ENCODE peak calls at places on chromosomes 4 and X, in four cellular contexts. One of them, this sample, is unnamed.

GRCh38 chr4:66489370-66489769 is 819.1 kb upstream of the EPHA5 start:
- DNase-seq in K562: no peak
- DNase-seq in fibroblast of mammary gland: no peak
- DNase-seq in heart left ventricle: no peak
- DNase-seq in this sample: peak

GRCh38 chrX:124736553-124737240 is 390.3 kb downstream of the SH2D1A start:
- DNase-seq in K562: peak
- DNase-seq in heart left ventricle: no peak
- DNase-seq in fibroblast of mammary gland: no peak
- DNase-seq in this sample: no peak

GRCh38 chr4:149322203-149322602 is 493.4 kb downstream of the IQCM start:
- DNase-seq in K562: no peak
- DNase-seq in fibroblast of mammary gland: no peak
- DNase-seq in heart left ventricle: no peak
- DNase-seq in this sample: no peak

GRCh38 chrX:13427441-13428054 is 107.7 kb upstream of the ATXN3L start:
- DNase-seq in heart left ventricle: no peak
- DNase-seq in fibroblast of mammary gland: no peak
- DNase-seq in K562: peak
- DNase-seq in this sample: no peak

GRCh38 chr4:189823611-189824010 is 117.1 kb upstream of the FRG1 start:
- DNase-seq in heart left ventricle: peak
- DNase-seq in fibroblast of mammary gland: no peak
- DNase-seq in K562: no peak
- DNase-seq in this sample: no peak

GRCh38 chr4:7295201-7295916 is 103.0 kb downstream of the SORCS2 start:
- DNase-seq in K562: no peak
- DNase-seq in fibroblast of mammary gland: peak
- DNase-seq in heart left ventricle: peak
- DNase-seq in this sample: peak

GRCh38 chr4:56544573-56545131 is 39.1 kb downstream of the ARL9 start:
- DNase-seq in K562: peak
- DNase-seq in fibroblast of mammary gland: peak
- DNase-seq in heart left ventricle: peak
- DNase-seq in this sample: peak

GRCh38 chrX:123184199-123184857 is at the start of gene GRIA3:
- DNase-seq in heart left ventricle: no peak
- DNase-seq in fibroblast of mammary gland: peak
- DNase-seq in K562: no peak
- DNase-seq in this sample: no peak

GRCh38 chr4:153222162-153222789 is 18.0 kb downstream of the TRIM2 start:
- DNase-seq in heart left ventricle: peak
- DNase-seq in fibroblast of mammary gland: peak
- DNase-seq in K562: no peak
- DNase-seq in this sample: peak

GRCh38 chrX:153944140-153944799 is at the start of gene RENBP:
- DNase-seq in fibroblast of mammary gland: no peak
- DNase-seq in heart left ventricle: peak
- DNase-seq in K562: peak
- DNase-seq in this sample: no peak

GRCh38 chrX:116239944-116240391 is 69.4 kb downstream of the AGTR2 start:
- DNase-seq in fibroblast of mammary gland: peak
- DNase-seq in K562: no peak
- DNase-seq in heart left ventricle: no peak
- DNase-seq in this sample: peak

GRCh38 chrX:123873956-123874355 is 14.1 kb downstream of the XIAP start:
- DNase-seq in fibroblast of mammary gland: no peak
- DNase-seq in heart left ventricle: no peak
- DNase-seq in K562: no peak
- DNase-seq in this sample: no peak

GRCh38 chr4:37243722-37244582 is 591 bp upstream of the NWD2 start:
- DNase-seq in heart left ventricle: no peak
- DNase-seq in fibroblast of mammary gland: peak
- DNase-seq in K562: no peak
- DNase-seq in this sample: no peak

GRCh38 chr4:147821555-147821954 is 89.7 kb downstream of the ARHGAP10 start:
- DNase-seq in K562: no peak
- DNase-seq in fibroblast of mammary gland: no peak
- DNase-seq in heart left ventricle: no peak
- DNase-seq in this sample: no peak

GRCh38 chrX:153773218-153773611 is 7.6 kb upstream of the SRPK3 start:
- DNase-seq in heart left ventricle: peak
- DNase-seq in fibroblast of mammary gland: no peak
- DNase-seq in K562: no peak
- DNase-seq in this sample: no peak

GRCh38 chr4:2084316-2084715 is 25.2 kb downstream of the NAT8L start:
- DNase-seq in heart left ventricle: no peak
- DNase-seq in fibroblast of mammary gland: peak
- DNase-seq in K562: no peak
- DNase-seq in this sample: no peak

GRCh38 chr4:146274774-146275173 is 60.4 kb downstream of the REELD1 start:
- DNase-seq in fibroblast of mammary gland: no peak
- DNase-seq in K562: no peak
- DNase-seq in heart left ventricle: no peak
- DNase-seq in this sample: no peak

GRCh38 chr4:106809083-106809482 is 227.0 kb downstream of the DKK2 start:
- DNase-seq in K562: no peak
- DNase-seq in fibroblast of mammary gland: peak
- DNase-seq in heart left ventricle: no peak
- DNase-seq in this sample: peak

GRCh38 chr4:70291341-70291740 is 43.4 kb upstream of the CABS1 start:
- DNase-seq in fibroblast of mammary gland: no peak
- DNase-seq in heart left ventricle: no peak
- DNase-seq in K562: no peak
- DNase-seq in this sample: no peak

GRCh38 chr4:28490669-28491068 is 1630.0 kb downstream of the STIM2 start:
- DNase-seq in heart left ventricle: no peak
- DNase-seq in fibroblast of mammary gland: peak
- DNase-seq in K562: no peak
- DNase-seq in this sample: peak

GRCh38 chr4:185634066-185634652 is 98.9 kb upstream of the PDLIM3 start:
- DNase-seq in fibroblast of mammary gland: peak
- DNase-seq in heart left ventricle: no peak
- DNase-seq in K562: peak
- DNase-seq in this sample: peak

GRCh38 chrX:71236858-71237257 is 13.8 kb downstream of the GJB1 start:
- DNase-seq in heart left ventricle: no peak
- DNase-seq in K562: no peak
- DNase-seq in fibroblast of mammary gland: no peak
- DNase-seq in this sample: no peak

GRCh38 chr4:1323635-1324442 is 23.2 kb upstream of the UVSSA start:
- DNase-seq in heart left ventricle: no peak
- DNase-seq in fibroblast of mammary gland: peak
- DNase-seq in K562: no peak
- DNase-seq in this sample: peak

GRCh38 chr4:77959566-77960338 is 97.1 kb downstream of the MRPL1 start:
- DNase-seq in heart left ventricle: no peak
- DNase-seq in K562: peak
- DNase-seq in fibroblast of mammary gland: peak
- DNase-seq in this sample: peak

GRCh38 chr4:88900432-88900831 is 156.6 kb downstream of the FAM13A start:
- DNase-seq in K562: no peak
- DNase-seq in fibroblast of mammary gland: peak
- DNase-seq in heart left ventricle: no peak
- DNase-seq in this sample: peak

GRCh38 chr4:54067163-54067562 is 2.8 kb upstream of the CHIC2 start:
- DNase-seq in K562: no peak
- DNase-seq in fibroblast of mammary gland: peak
- DNase-seq in heart left ventricle: peak
- DNase-seq in this sample: peak

GRCh38 chr4:13173974-13174373 is 310.2 kb downstream of the RAB28 start:
- DNase-seq in K562: no peak
- DNase-seq in heart left ventricle: peak
- DNase-seq in fibroblast of mammary gland: peak
- DNase-seq in this sample: peak

GRCh38 chr4:6549445-6549844 is 25.5 kb upstream of the MAN2B2 start:
- DNase-seq in K562: no peak
- DNase-seq in heart left ventricle: no peak
- DNase-seq in fibroblast of mammary gland: no peak
- DNase-seq in this sample: no peak

GRCh38 chrX:69133561-69134542 is 31.4 kb downstream of the PJA1 start:
- DNase-seq in heart left ventricle: no peak
- DNase-seq in fibroblast of mammary gland: peak
- DNase-seq in K562: peak
- DNase-seq in this sample: peak

GRCh38 chrX:418927-419729 is 32.4 kb upstream of the PPP2R3B start:
- DNase-seq in heart left ventricle: no peak
- DNase-seq in K562: no peak
- DNase-seq in fibroblast of mammary gland: no peak
- DNase-seq in this sample: no peak

GRCh38 chr4:146121757-146122156 is 53.8 kb upstream of the LSM6 start:
- DNase-seq in heart left ventricle: no peak
- DNase-seq in K562: no peak
- DNase-seq in fibroblast of mammary gland: no peak
- DNase-seq in this sample: peak

GRCh38 chr4:138576684-138577083 is 334.5 kb upstream of the SLC7A11 start:
- DNase-seq in fibroblast of mammary gland: peak
- DNase-seq in K562: peak
- DNase-seq in heart left ventricle: no peak
- DNase-seq in this sample: peak

GRCh38 chr4:42452823-42453222 is 55.5 kb downstream of the SHISA3 start:
- DNase-seq in fibroblast of mammary gland: no peak
- DNase-seq in K562: no peak
- DNase-seq in heart left ventricle: no peak
- DNase-seq in this sample: no peak

GRCh38 chrX:13371191-13371590 is 51.3 kb upstream of the ATXN3L start:
- DNase-seq in heart left ventricle: no peak
- DNase-seq in fibroblast of mammary gland: no peak
- DNase-seq in K562: no peak
- DNase-seq in this sample: peak

GRCh38 chr4:40856836-40857362 is 107.1 kb downstream of the NSUN7 start:
- DNase-seq in fibroblast of mammary gland: peak
- DNase-seq in K562: peak
- DNase-seq in heart left ventricle: peak
- DNase-seq in this sample: peak
- H3K4me3 ChIP-seq in fibroblast of mammary gland: peak
- H3K4me3 ChIP-seq in K562: no peak
- H3K4me3 ChIP-seq in heart left ventricle: no peak
- H3K4me3 ChIP-seq in this sample: peak

GRCh38 chrX:97030463-97030862 is 146.8 kb downstream of the RPA4 start:
- DNase-seq in K562: no peak
- DNase-seq in fibroblast of mammary gland: no peak
- DNase-seq in heart left ventricle: no peak
- DNase-seq in this sample: no peak

GRCh38 chrX:97027384-97027922 is 143.7 kb downstream of the RPA4 start:
- DNase-seq in fibroblast of mammary gland: no peak
- DNase-seq in heart left ventricle: no peak
- DNase-seq in K562: no peak
- DNase-seq in this sample: no peak

GRCh38 chrX:97030947-97031346 is 147.2 kb downstream of the RPA4 start:
- DNase-seq in K562: no peak
- DNase-seq in heart left ventricle: no peak
- DNase-seq in fibroblast of mammary gland: no peak
- DNase-seq in this sample: no peak

GRCh38 chrX:97021680-97022079 is 138.0 kb downstream of the RPA4 start:
- DNase-seq in K562: no peak
- DNase-seq in heart left ventricle: no peak
- DNase-seq in fibroblast of mammary gland: peak
- DNase-seq in this sample: peak

GRCh38 chrX:97026406-97026805 is 142.7 kb downstream of the RPA4 start:
- DNase-seq in heart left ventricle: no peak
- DNase-seq in K562: no peak
- DNase-seq in fibroblast of mammary gland: no peak
- DNase-seq in this sample: peak
- TF ChIP-seq CTCF in heart left ventricle: no peak
- TF ChIP-seq CTCF in K562: no peak
- TF ChIP-seq CTCF in fibroblast of mammary gland: no peak
- TF ChIP-seq CTCF in this sample: peak

GRCh38 chr4:96004341-96004740 is 164.4 kb downstream of the PDHA2 start:
- DNase-seq in heart left ventricle: no peak
- DNase-seq in fibroblast of mammary gland: no peak
- DNase-seq in K562: no peak
- DNase-seq in this sample: no peak

GRCh38 chr4:96009720-96010119 is 169.8 kb downstream of the PDHA2 start:
- DNase-seq in fibroblast of mammary gland: peak
- DNase-seq in heart left ventricle: no peak
- DNase-seq in K562: no peak
- DNase-seq in this sample: peak

GRCh38 chr4:95998311-95998710 is 158.4 kb downstream of the PDHA2 start:
- DNase-seq in heart left ventricle: no peak
- DNase-seq in fibroblast of mammary gland: peak
- DNase-seq in K562: no peak
- DNase-seq in this sample: peak

DNA sequence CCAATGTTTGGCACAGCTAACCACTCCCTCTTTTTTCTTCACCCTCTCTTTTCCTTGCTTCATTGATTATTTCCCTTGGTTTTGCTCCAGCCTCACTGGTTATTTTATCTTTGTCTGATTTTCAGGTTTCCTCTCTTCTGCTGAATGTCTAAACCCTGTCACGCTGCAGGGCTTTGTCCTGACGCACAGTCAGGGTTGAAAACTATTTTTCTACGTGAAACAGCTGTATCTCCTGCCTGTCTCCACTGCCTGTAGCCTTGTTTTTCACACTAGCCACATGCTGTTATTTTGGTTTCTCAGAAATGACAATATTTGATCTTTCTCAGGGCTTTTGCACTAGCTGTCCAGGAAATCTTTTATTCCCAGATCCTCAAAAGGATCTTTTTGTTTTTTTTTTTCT is 164.0 kb downstream of the PDHA2 start:
- DNase-seq in heart left ventricle: no peak
- DNase-seq in fibroblast of mammary gland: no peak
- DNase-seq in K562: no peak
- DNase-seq in this sample: peak
- H3K4me3 ChIP-seq in heart left ventricle: no peak
- H3K4me3 ChIP-seq in fibroblast of mammary gland: no peak
- H3K4me3 ChIP-seq in K562: no peak
- H3K4me3 ChIP-seq in this sample: no peak

DNA sequence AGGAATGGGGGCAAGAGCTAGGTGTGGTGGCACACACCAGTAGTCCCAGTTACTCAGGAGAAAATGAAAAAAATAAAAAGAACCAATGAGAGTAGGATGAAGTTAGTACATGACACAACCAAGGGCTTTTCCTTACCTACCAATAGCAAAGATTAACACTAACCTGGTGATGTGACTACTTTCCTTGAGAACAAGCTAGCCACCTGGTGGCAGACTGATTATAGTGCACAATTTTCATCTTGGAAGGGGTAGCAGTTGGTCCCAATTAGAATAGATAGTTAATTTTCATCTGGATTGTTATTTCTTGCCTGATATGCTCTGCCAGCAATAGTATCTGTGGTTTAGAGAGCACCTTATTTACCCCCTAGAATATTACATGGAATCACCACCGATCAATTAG is 1216.8 kb upstream of the PABPC4L start:
- DNase-seq in K562: no peak
- DNase-seq in heart left ventricle: no peak
- DNase-seq in fibroblast of mammary gland: no peak
- DNase-seq in this sample: peak
- TF ChIP-seq CTCF in K562: no peak
- TF ChIP-seq CTCF in heart left ventricle: no peak
- TF ChIP-seq CTCF in fibroblast of mammary gland: peak
- TF ChIP-seq CTCF in this sample: peak

This sample was measured in fibroblast of pulmonary artery.